ENCODE peak calls at places on chromosomes 6 and 20, in eight cellular contexts. L is NCI-H1092; H is HT1080; K is NCI-H1694 treated with DMSO at 0.1 percent for 48 hours; Y is HS-5; C is activated T-helper 9 cell treated with anti-CD3 and anti-CD28 coated beads, Interleukin-2, amount 50 U/mL, for 16 hours; Q is NCI-H748 treated with DMSO at 0.1 percent for 48 hours; U is activated naive CD4-positive, alpha-beta T cell treated with anti-CD3 and anti-CD28 coated beads for 36 hours. I is an unnamed sample.

GRCh38 chr20:51385941-51386530 is 156.5 kb downstream of the NFATC2 start:
- DNase-seq in U (peak), Y (no peak), K (peak), H (peak), L (no peak), Q (no peak), C (no peak), I (peak)

GRCh38 chr6:138970856-138971425 is 17.1 kb downstream of the REPS1 start:
- DNase-seq in Y (peak), H (peak), L (no peak), K (no peak), C (peak), U (peak), Q (no peak), I (no peak)

GRCh38 chr6:1395941-1396908 is 6.8 kb downstream of the FOXF2 start:
- DNase-seq in L (no peak), C (no peak), H (no peak), Y (no peak), Q (no peak), K (no peak), U (no peak), I (no peak)

GRCh38 chr20:64217539-64217938 is 38.0 kb upstream of the PCMTD2 start:
- DNase-seq in K (no peak), C (no peak), U (no peak), L (no peak), Y (no peak), Q (no peak), H (no peak), I (peak)

GRCh38 chr20:4135385-4136077 is 120.2 kb upstream of the RNF24 start:
- DNase-seq in H (peak), Q (no peak), C (no peak), Y (peak), K (no peak), U (no peak), L (no peak), I (no peak)

GRCh38 chr6:125791151-125791819 is 525 bp downstream of the NCOA7 start:
- DNase-seq in U (peak), Y (no peak), C (peak), Q (peak), K (peak), L (no peak), H (peak), I (peak)

GRCh38 chr6:27374824-27375612 is 13.5 kb upstream of the ZNF391 start:
- DNase-seq in L (peak), Q (peak), H (peak), C (peak), Y (no peak), K (no peak), U (peak), I (peak)

GRCh38 chr6:136076496-136076895 is 173.6 kb downstream of the MTFR2 start:
- DNase-seq in L (no peak), H (no peak), Q (no peak), C (no peak), K (no peak), U (no peak), Y (no peak), I (no peak)

GRCh38 chr6:6004147-6004995 is 2.4 kb downstream of the NRN1 start:
- DNase-seq in K (no peak), L (no peak), Q (no peak), Y (no peak), U (no peak), C (no peak), H (no peak), I (peak)

GRCh38 chr20:39851459-39851858 is 837.6 kb downstream of the MAFB start:
- DNase-seq in Y (peak), C (no peak), L (no peak), U (no peak), H (no peak), Q (no peak), K (no peak), I (no peak)

GRCh38 chr20:33732166-33732970 is 572 bp downstream of the ZNF341 start:
- DNase-seq in L (peak), Q (peak), K (peak), U (peak), Y (no peak), H (peak), C (peak), I (peak)

GRCh38 chr20:4014031-4014474 is 1.3 kb downstream of the RNF24 start:
- DNase-seq in H (peak), K (peak), L (peak), Y (peak), U (peak), Q (peak), C (no peak), I (peak)

GRCh38 chr20:22574545-22575086 is 9.8 kb downstream of the FOXA2 start:
- DNase-seq in U (no peak), L (no peak), H (no peak), Y (no peak), C (no peak), K (no peak), Q (no peak), I (no peak)

GRCh38 chr6:22017272-22017671 is 279.6 kb downstream of the PRL start:
- DNase-seq in K (no peak), H (no peak), U (no peak), Q (no peak), C (no peak), Y (no peak), L (no peak), I (no peak)

GRCh38 chr20:9375221-9375681 is 139.1 kb upstream of the LAMP5 start:
- DNase-seq in L (no peak), U (no peak), Y (no peak), K (no peak), C (no peak), Q (no peak), H (no peak), I (no peak)

GRCh38 chr6:47690791-47691190 is 7.6 kb upstream of the ADGRF4 start:
- DNase-seq in K (no peak), Y (no peak), U (no peak), Q (no peak), L (peak), C (no peak), H (no peak), I (peak)

GRCh38 chr6:15447546-15448232 is 201.8 kb downstream of the JARID2 start:
- DNase-seq in K (no peak), H (no peak), Q (no peak), C (no peak), U (no peak), Y (no peak), L (no peak), I (peak)

GRCh38 chr6:27816906-27817305 is 95.3 kb downstream of the OR2B2 start:
- DNase-seq in L (no peak), Q (no peak), K (no peak), U (no peak), C (no peak), H (no peak), Y (no peak), I (peak)

GRCh38 chr6:44593539-44593944 is 206.0 kb downstream of the CDC5L start:
- DNase-seq in Y (peak), K (peak), Q (peak), L (peak), U (peak), H (peak), C (peak), I (peak)

GRCh38 chr6:161117942-161118341 is 126.4 kb downstream of the MAP3K4 start:
- DNase-seq in Y (no peak), C (no peak), U (no peak), Q (no peak), H (no peak), L (no peak), K (no peak), I (no peak)

GRCh38 chr6:43877463-43878126 is 107.6 kb downstream of the VEGFA start:
- DNase-seq in Y (no peak), K (no peak), L (no peak), Q (no peak), C (no peak), H (no peak), U (no peak), I (no peak)

GRCh38 chr6:2028457-2029038 is 216.9 kb downstream of the GMDS start:
- DNase-seq in U (no peak), L (no peak), Q (peak), C (no peak), K (no peak), H (no peak), Y (no peak), I (no peak)

GRCh38 chr6:166237611-166238010 is 70.0 kb upstream of the TBXT start:
- DNase-seq in Q (no peak), Y (no peak), H (no peak), K (no peak), L (no peak), C (no peak), U (no peak), I (no peak)

GRCh38 chr20:36604952-36605308 is 649 bp upstream of the RAB5IF start:
- DNase-seq in U (peak), Q (no peak), L (no peak), C (peak), K (no peak), Y (no peak), H (peak), I (peak)

GRCh38 chr6:158122048-158122447 is 46.0 kb downstream of the SERAC1 start:
- DNase-seq in U (no peak), Y (no peak), K (no peak), H (no peak), L (no peak), C (no peak), Q (no peak), I (no peak)

GRCh38 chr6:128370072-128370471 is 150.3 kb downstream of the PTPRK start:
- DNase-seq in H (peak), C (no peak), Y (no peak), U (no peak), Q (no peak), L (no peak), K (no peak), I (no peak)

GRCh38 chr20:8967641-8968245 is 101.1 kb upstream of the PLCB4 start:
- DNase-seq in K (no peak), C (no peak), L (no peak), Q (no peak), H (no peak), U (no peak), Y (no peak), I (no peak)

GRCh38 chr20:22711981-22712755 is 127.8 kb upstream of the FOXA2 start:
- DNase-seq in L (no peak), Y (no peak), U (no peak), C (no peak), K (no peak), Q (no peak), H (no peak), I (no peak)

GRCh38 chr6:30845183-30845582 is 39.1 kb upstream of the DDR1 start:
- DNase-seq in C (no peak), Q (no peak), K (no peak), H (no peak), U (no peak), L (no peak), Y (no peak), I (peak)

GRCh38 chr6:119306396-119306968 is 43.1 kb downstream of the MAN1A1 start:
- DNase-seq in U (no peak), L (no peak), K (no peak), Q (no peak), Y (no peak), H (no peak), C (no peak), I (no peak)

GRCh38 chr6:151911401-151911800 is 103.9 kb downstream of the ESR1 start:
- DNase-seq in U (no peak), H (no peak), K (no peak), Q (no peak), C (no peak), Y (no peak), L (no peak), I (no peak)

GRCh38 chr6:44051516-44051915 is 75.7 kb downstream of the MRPL14 start:
- DNase-seq in C (no peak), Q (no peak), L (no peak), U (no peak), Y (no peak), K (no peak), H (peak), I (no peak)

GRCh38 chr6:42453649-42454427 is 2.1 kb upstream of the TRERF1 start:
- DNase-seq in Q (peak), U (peak), K (no peak), H (no peak), C (no peak), Y (no peak), L (peak), I (peak)

GRCh38 chr6:149107973-149108372 is 209.5 kb upstream of the TAB2 start:
- DNase-seq in K (no peak), Q (no peak), U (no peak), C (no peak), H (no peak), L (no peak), Y (no peak), I (no peak)

GRCh38 chr6:2450546-2450945 is 205.1 kb upstream of the GMDS start:
- DNase-seq in U (no peak), Q (peak), H (no peak), Y (no peak), L (peak), C (no peak), K (peak), I (peak)

GRCh38 chr20:2705931-2706645 is 13.5 kb downstream of the EBF4 start:
- DNase-seq in Y (no peak), C (no peak), Q (no peak), L (no peak), K (no peak), H (no peak), U (no peak), I (no peak)

GRCh38 chr6:63598001-63598250 is 25.6 kb downstream of the LOC128125822 start:
- DNase-seq in U (no peak), K (peak), C (no peak), Q (no peak), Y (no peak), L (no peak), H (no peak), I (no peak)

GRCh38 chr6:20092071-20092566 is 120.2 kb downstream of the MBOAT1 start:
- DNase-seq in C (no peak), K (peak), L (peak), U (peak), Q (peak), H (peak), Y (peak), I (peak)

GRCh38 chr20:6626805-6627204 is 140.7 kb upstream of the BMP2 start:
- DNase-seq in Q (no peak), K (no peak), Y (no peak), H (peak), L (no peak), U (no peak), C (no peak), I (peak)